ENCODE peak calls at places on chromosomes 12 and 14, in six cellular contexts. X is activated T-helper 1 cell treated with anti-CD3 and anti-CD28 coated beads, Interleukin-2, amount 50 U/mL, for 16 hours; D is NCI-H2029; R is GM10248; Z is EL; I is COR-L47. Y is an unnamed sample.

GRCh38 chr12:100611031-100611430 is 37.5 kb downstream of the GAS2L3 start:
- DNase-seq in Z (peak; percentile 68), R (no peak), X (no peak), I (no peak), D (no peak), Y (no peak)

GRCh38 chr14:103316723-103317122 is 17.3 kb upstream of the EIF5 start:
- DNase-seq in Z (no peak), R (no peak), D (no peak), X (no peak), I (no peak), Y (no peak)

GRCh38 chr12:75366629-75367028 is 24.3 kb upstream of the GLIPR1L2 start:
- DNase-seq in R (no peak), D (no peak), I (no peak), X (no peak), Z (peak; percentile 31), Y (no peak)

GRCh38 chr12:105706321-105706972 is 376.0 kb downstream of the C12orf75 start:
- DNase-seq in D (no peak), X (no peak), R (no peak), I (no peak), Z (peak; percentile 77), Y (peak; percentile 37)

GRCh38 chr12:54304187-54304810 is 3.5 kb upstream of the NFE2 start:
- DNase-seq in I (no peak), Z (peak; percentile 41), X (no peak), R (no peak), D (no peak), Y (no peak)

GRCh38 chr14:105334383-105335230 is 20.1 kb downstream of the PACS2 start:
- DNase-seq in I (no peak), R (no peak), X (no peak), Z (no peak), D (no peak), Y (no peak)

GRCh38 chr12:38390968-38391367 is 74.4 kb downstream of the ALG10B start:
- DNase-seq in I (no peak), Z (no peak), D (no peak), X (no peak), R (no peak), Y (no peak)

GRCh38 chr14:102694530-102695171 is 82.6 kb upstream of the TRAF3 start:
- DNase-seq in R (peak; percentile 62), Z (peak; percentile 73), X (peak; percentile 11), D (peak; percentile 30), I (peak; percentile 85), Y (peak; percentile 4)

GRCh38 chr12:43131304-43131703 is 420.7 kb downstream of the ADAMTS20 start:
- DNase-seq in I (no peak), R (no peak), X (no peak), D (no peak), Z (no peak), Y (no peak)

GRCh38 chr12:127485528-127485927 is 781.4 kb upstream of the TMEM132C start:
- DNase-seq in D (no peak), I (no peak), R (no peak), X (no peak), Z (peak; percentile 90), Y (no peak)

GRCh38 chr12:63876980-63877379 is 32.5 kb downstream of the SRGAP1 start:
- DNase-seq in R (no peak), I (no peak), Z (no peak), X (no peak), D (no peak), Y (no peak)

GRCh38 chr14:63323148-63323547 is 4.4 kb upstream of the GPHB5 start:
- DNase-seq in R (no peak), D (no peak), X (no peak), Z (no peak), I (no peak), Y (no peak)

GRCh38 chr12:32877670-32878459 is 18.7 kb downstream of the PKP2 start:
- DNase-seq in Z (no peak), I (peak; percentile 50), X (no peak), R (no peak), D (no peak), Y (no peak)

GRCh38 chr12:103928736-103929050 is 1.5 kb upstream of the HSP90B1 start:
- DNase-seq in R (peak; percentile 27), X (peak; percentile 25), D (no peak), I (no peak), Z (no peak), Y (no peak)

GRCh38 chr12:132604108-132605054 is 6.0 kb downstream of the LRCOL1 start:
- DNase-seq in R (no peak), Z (no peak), D (no peak), X (no peak), I (no peak), Y (no peak)

GRCh38 chr14:59244581-59244980 is 56.1 kb downstream of the DAAM1 start:
- DNase-seq in R (no peak), X (no peak), Z (no peak), I (no peak), D (peak; percentile 91), Y (peak; percentile 51)